ENCODE peak calls at places on chromosomes 5 and 9, in eight cellular contexts. G is Peyer's patch, I is cardiac fibroblast, K is neural progenitor cell, J is uterus, T is AG10803, S is SK-N-SH, E is PC-9. A is an unnamed sample.

GRCh38 chr5:33509036-33509435 is 68.3 kb downstream of the TARS1 start:
- DNase-seq in G (no peak), I (peak; percentile 16), K (no peak), S (no peak), J (no peak), T (peak; percentile 47), E (no peak), A (no peak)

GRCh38 chr5:10250804-10251276 is 760 bp downstream of the CCT5 start:
- DNase-seq in J (no peak), I (peak; percentile 43), G (no peak), S (peak; percentile 31), E (no peak), K (peak; percentile 31), T (peak; percentile 19), A (no peak)

GRCh38 chr9:76817489-76817888 is 53.3 kb downstream of the PCA3 start:
- DNase-seq in K (no peak), G (no peak), S (no peak), T (peak; percentile 72), I (peak; percentile 87), E (no peak), J (no peak), A (no peak)

GRCh38 chr9:71506821-71507220 is 261.5 kb downstream of the CEMIP2 start:
- DNase-seq in I (peak; percentile 83), E (peak; percentile 71), S (no peak), G (no peak), K (no peak), J (no peak), T (peak; percentile 49), A (no peak)

GRCh38 chr5:173201636-173202265 is 33.3 kb downstream of the NKX2-5 start:
- DNase-seq in E (peak; percentile 85), K (no peak), T (peak; percentile 72), G (no peak), I (peak; percentile 86), S (no peak), J (no peak), A (no peak)

GRCh38 chr5:74007193-74007592 is 381.2 kb downstream of the ARHGEF28 start:
- DNase-seq in E (no peak), T (no peak), K (no peak), G (no peak), J (no peak), I (no peak), S (no peak), A (no peak)

GRCh38 chr5:81134066-81134465 is 99.1 kb upstream of the CKMT2 start:
- DNase-seq in J (no peak), E (no peak), G (no peak), I (no peak), S (no peak), T (no peak), K (no peak), A (no peak)

GRCh38 chr5:79562351-79563246 is 48.7 kb upstream of the HOMER1 start:
- DNase-seq in G (no peak), S (no peak), T (peak; percentile 63), I (peak; percentile 87), K (no peak), E (no peak), J (no peak), A (no peak)

GRCh38 chr5:20649966-20650365 is 662.0 kb upstream of the CDH18 start:
- DNase-seq in S (no peak), K (no peak), J (no peak), G (no peak), E (no peak), T (no peak), I (no peak), A (no peak)

GRCh38 chr9:2093920-2094597 is 78.9 kb downstream of the SMARCA2 start:
- DNase-seq in I (peak; percentile 66), E (no peak), J (no peak), G (no peak), K (no peak), T (peak; percentile 84), S (no peak), A (no peak)

GRCh38 chr9:136111190-136111589 is 7.5 kb downstream of the TMEM250 start:
- DNase-seq in T (no peak), G (no peak), J (no peak), S (no peak), K (no peak), I (no peak), E (peak; percentile 8), A (no peak)

GRCh38 chr9:112570731-112571167 is 84.1 kb downstream of the KIAA1958 start:
- DNase-seq in I (no peak), K (no peak), G (peak; percentile 71), T (peak; percentile 34), J (no peak), S (no peak), E (no peak), A (no peak)

GRCh38 chr9:83130541-83130940 is 67.6 kb upstream of the RASEF start:
- DNase-seq in J (no peak), G (no peak), E (peak; percentile 69), K (no peak), I (peak; percentile 9), T (no peak), S (no peak), A (no peak)

GRCh38 chr5:76337949-76338589 is 65.0 kb upstream of the IQGAP2 start:
- DNase-seq in E (peak; percentile 76), I (peak; percentile 35), S (peak; percentile 52), J (no peak), T (peak; percentile 26), G (peak; percentile 57), K (peak; percentile 74), A (no peak)

GRCh38 chr5:159547466-159548195 is 217.3 kb upstream of the IL12B start:
- DNase-seq in J (no peak), E (no peak), G (no peak), K (no peak), T (peak; percentile 67), S (no peak), I (no peak), A (no peak)

GRCh38 chr9:94948567-94949235 is 222.2 kb downstream of the AOPEP start:
- DNase-seq in K (no peak), T (no peak), S (no peak), J (no peak), I (peak; percentile 48), G (no peak), E (peak; percentile 42), A (no peak)

GRCh38 chr5:64074533-64074932 is 91.1 kb upstream of the RNF180 start:
- DNase-seq in G (no peak), E (no peak), T (peak; percentile 18), S (peak; percentile 43), K (peak; percentile 62), I (peak; percentile 61), J (no peak), A (no peak)

GRCh38 chr9:127184641-127185040 is 62.2 kb upstream of the ANGPTL2 start:
- DNase-seq in J (no peak), E (no peak), I (no peak), K (no peak), T (peak; percentile 53), S (no peak), G (peak; percentile 34), A (peak; percentile 55)
- H3K4me3 ChIP-seq in J (no peak overlapping the region), E (no peak overlapping the region), I (no peak overlapping the region), K (no peak overlapping the region), T (no peak overlapping the region), S (no peak overlapping the region), G (no peak overlapping the region), A (no peak overlapping the region)

GRCh38 chr5:83474986-83475385 is 3.4 kb downstream of the VCAN start:
- DNase-seq in T (no peak), E (no peak), I (no peak), S (no peak), J (no peak), G (no peak), K (peak; percentile 40), A (no peak)

GRCh38 chr5:83473344-83474169 is 2.0 kb downstream of the VCAN start:
- DNase-seq in J (peak; percentile 89), S (peak; percentile 85), K (peak; percentile 97), E (peak; percentile 40), G (peak; percentile 67), I (peak; percentile 99), T (peak; percentile 99), A (peak; percentile 89)

GRCh38 chr5:83475540-83476469 is 4.3 kb downstream of the VCAN start:
- DNase-seq in T (peak; percentile 95), E (no peak), J (no peak), I (peak; percentile 94), S (no peak), K (peak; percentile 25), G (no peak), A (no peak)

GRCh38 chr5:83472508-83473343 is 1.2 kb downstream of the VCAN start:
- DNase-seq in S (peak; percentile 82), T (peak; percentile 72), I (no peak), J (peak; percentile 33), E (no peak), K (peak; percentile 70), G (peak; percentile 51), A (peak; percentile 57)

GRCh38 chr5:83474170-83474796 is 2.7 kb downstream of the VCAN start:
- DNase-seq in S (peak; percentile 88), E (peak; percentile 34), J (peak; percentile 51), T (peak; percentile 95), I (peak; percentile 94), G (peak; percentile 67), K (peak; percentile 94), A (peak; percentile 89)
- TF ChIP-seq CTCF in S (no peak), E (no peak), J (no peak), T (no peak), I (no peak), G (no peak), K (no peak), A (no peak)

DNA sequence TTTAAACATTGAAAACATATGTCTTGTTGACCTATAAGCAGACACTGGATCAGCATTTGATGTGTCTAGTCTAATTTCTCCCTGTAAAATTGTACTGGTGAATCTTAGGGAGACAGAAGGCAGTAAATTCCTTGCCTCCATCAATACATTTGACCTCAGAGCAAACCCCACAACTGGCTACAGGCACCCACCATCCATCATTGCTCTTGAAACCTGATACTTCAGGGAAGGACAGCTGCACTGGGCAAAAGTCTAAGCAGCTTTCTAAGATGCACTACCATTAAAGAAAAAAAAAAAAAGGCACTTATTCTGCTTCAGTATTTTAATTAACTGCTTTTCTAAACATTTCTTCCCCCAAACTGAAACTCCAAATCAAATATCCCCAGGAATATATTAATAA is 1051.3 kb upstream of the DMAC1 start:
- DNase-seq in S (no peak), G (no peak), T (no peak), J (no peak), I (no peak), K (no peak), E (no peak), A (no peak)
- H3K4me3 ChIP-seq in S (no peak overlapping the region), G (no peak overlapping the region), T (no peak overlapping the region), J (no peak overlapping the region), I (no peak overlapping the region), K (no peak overlapping the region), E (no peak overlapping the region), A (no peak overlapping the region)

DNA sequence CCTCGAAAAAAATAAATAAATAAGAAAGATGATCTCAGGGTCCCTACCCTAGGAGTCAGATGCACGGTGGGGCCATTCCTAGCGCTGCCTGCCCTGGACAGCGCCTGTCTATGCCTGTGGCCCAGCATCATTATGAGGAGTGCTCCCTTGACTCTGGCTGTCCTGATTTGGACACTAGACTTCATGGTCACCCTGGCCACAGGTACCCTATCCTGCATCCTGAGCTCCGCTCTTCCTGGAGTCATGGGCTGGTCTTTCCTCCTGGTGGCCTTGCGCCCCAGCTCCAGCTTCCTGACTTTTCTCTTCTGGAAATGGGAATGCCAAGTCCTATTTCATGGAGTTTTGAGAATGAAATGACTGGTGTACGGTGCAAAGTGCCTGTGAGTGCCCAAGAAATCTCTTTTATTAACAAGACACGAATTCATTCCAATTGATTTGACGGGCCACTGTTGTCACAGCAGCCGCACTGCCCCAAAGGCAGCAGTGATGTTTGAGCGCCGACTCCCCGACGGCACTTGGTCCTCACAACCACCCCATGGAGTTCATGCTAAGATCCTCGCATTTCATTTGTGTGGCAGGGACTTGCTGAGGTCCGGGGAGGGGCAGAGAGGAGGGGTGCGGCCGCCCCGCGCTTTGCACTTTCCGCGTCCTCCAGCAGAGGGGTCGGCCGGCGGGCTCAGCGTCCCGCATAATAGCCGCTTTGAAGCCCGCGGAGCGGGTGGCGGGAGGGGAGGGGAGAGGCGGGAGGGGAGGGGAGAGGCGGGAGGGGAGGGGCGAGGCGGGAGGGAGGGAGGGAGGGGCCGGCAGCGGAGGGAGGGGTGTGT is 453 bp upstream of the AIF1L start:
- DNase-seq in I (no peak), K (peak; percentile 94), J (no peak), E (no peak), G (no peak), T (no peak), S (peak; percentile 93), A (peak; percentile 45)
- TF ChIP-seq CTCF in I (no peak), K (peak; percentile 51), J (no peak), E (no peak), G (no peak), T (no peak), S (peak; percentile 21), A (no peak)

A was measured in heart left ventricle.